ENCODE peak calls at places on chromosome 21, in six cellular contexts. One of them, this sample, is unnamed.

GRCh38 chr21:21682172-21682571 is 684.0 kb downstream of the NCAM2 start:
- DNase-seq in putamen: no peak
- DNase-seq in NB4: no peak
- DNase-seq in T follicular helper cell: no peak
- DNase-seq in iPS-NIHi11: no peak
- DNase-seq in HFFc6: peak
- DNase-seq in this sample: no peak

GRCh38 chr21:16304700-16305099 is 574.9 kb downstream of the USP25 start:
- DNase-seq in putamen: no peak
- DNase-seq in NB4: no peak
- DNase-seq in T follicular helper cell: no peak
- DNase-seq in iPS-NIHi11: no peak
- DNase-seq in HFFc6: no peak
- DNase-seq in this sample: no peak

GRCh38 chr21:45053561-45053960 is 20.8 kb upstream of the ADARB1 start:
- DNase-seq in putamen: no peak
- DNase-seq in NB4: no peak
- DNase-seq in T follicular helper cell: no peak
- DNase-seq in iPS-NIHi11: no peak
- DNase-seq in HFFc6: no peak
- DNase-seq in this sample: no peak

GRCh38 chr21:33479679-33480480 is at the start of gene TMEM50B:
- DNase-seq in putamen: peak
- DNase-seq in NB4: peak
- DNase-seq in T follicular helper cell: peak
- DNase-seq in iPS-NIHi11: peak
- DNase-seq in HFFc6: peak
- DNase-seq in this sample: peak

GRCh38 chr21:34034369-34035014 is 38.9 kb upstream of the MRPS6 start:
- DNase-seq in putamen: no peak
- DNase-seq in NB4: no peak
- DNase-seq in T follicular helper cell: no peak
- DNase-seq in iPS-NIHi11: peak
- DNase-seq in HFFc6: no peak
- DNase-seq in this sample: no peak

GRCh38 chr21:34791776-34792503 is 123.1 kb downstream of the CLIC6 start:
- DNase-seq in putamen: no peak
- DNase-seq in NB4: no peak
- DNase-seq in T follicular helper cell: no peak
- DNase-seq in iPS-NIHi11: no peak
- DNase-seq in HFFc6: no peak
- DNase-seq in this sample: no peak

GRCh38 chr21:18951291-18952038 is 547.9 kb upstream of the TMPRSS15 start:
- DNase-seq in putamen: peak
- DNase-seq in NB4: peak
- DNase-seq in T follicular helper cell: no peak
- DNase-seq in iPS-NIHi11: peak
- DNase-seq in HFFc6: no peak
- DNase-seq in this sample: peak

GRCh38 chr21:27268290-27268689 is 301.4 kb upstream of the ADAMTS5 start:
- DNase-seq in putamen: no peak
- DNase-seq in NB4: no peak
- DNase-seq in T follicular helper cell: no peak
- DNase-seq in iPS-NIHi11: no peak
- DNase-seq in HFFc6: peak
- DNase-seq in this sample: no peak

This sample was measured in iPS DF 19.7.